ENCODE peak calls at places on chromosomes 3 and 15, in five cellular contexts. R, G, Q, T and H are unnamed samples.

GRCh38 chr3:62665627-62666433 is 209.4 kb downstream of the CADPS start:
- DNase-seq in R (peak), G (no peak), Q (peak), T (peak), H (no peak)

GRCh38 chr3:198028718-198029117 is 68.7 kb downstream of the LMLN start:
- DNase-seq in R (peak), G (no peak), Q (no peak), T (no peak), H (no peak)

GRCh38 chr15:51382787-51383186 is 41.3 kb downstream of the GLDN start:
- DNase-seq in R (peak), G (no peak), Q (peak), T (peak), H (no peak)

GRCh38 chr3:196275126-196275525 is 12.4 kb downstream of the PCYT1A start:
- DNase-seq in R (no peak), G (no peak), Q (no peak), T (no peak), H (no peak)

GRCh38 chr3:197076446-197076845 is 46.8 kb upstream of the MELTF start:
- DNase-seq in R (no peak), G (no peak), Q (no peak), T (no peak), H (no peak)

GRCh38 chr15:41832875-41833274 is 5.0 kb downstream of the JMJD7 start:
- DNase-seq in R (no peak), G (no peak), Q (no peak), T (peak), H (no peak)

GRCh38 chr3:51642462-51642861 is 28.6 kb upstream of the TEX264 start:
- DNase-seq in R (no peak), G (no peak), Q (no peak), T (no peak), H (no peak)

GRCh38 chr15:34701536-34701935 is 53.3 kb downstream of the GJD2 start:
- DNase-seq in R (no peak), G (no peak), Q (no peak), T (no peak), H (no peak)

GRCh38 chr3:70805044-70805732 is 492.8 kb upstream of the MDFIC2 start:
- DNase-seq in R (peak), G (no peak), Q (no peak), T (no peak), H (no peak)

GRCh38 chr15:40248006-40248783 is 9.3 kb downstream of the PAK6 start:
- DNase-seq in R (no peak), G (no peak), Q (peak), T (no peak), H (no peak)

GRCh38 chr3:140274429-140274828 is 339.4 kb downstream of the CLSTN2 start:
- DNase-seq in R (no peak), G (no peak), Q (no peak), T (no peak), H (no peak)

GRCh38 chr3:65019412-65020093 is 331.8 kb upstream of the ADAMTS9 start:
- DNase-seq in R (no peak), G (no peak), Q (no peak), T (no peak), H (no peak)

GRCh38 chr15:76467136-76467535 is 130.6 kb downstream of the ISL2 start:
- DNase-seq in R (no peak), G (no peak), Q (no peak), T (no peak), H (no peak)

GRCh38 chr15:91113036-91113435 is 13.0 kb downstream of the SV2B start:
- DNase-seq in R (no peak), G (no peak), Q (no peak), T (peak), H (no peak)

GRCh38 chr3:110521019-110521418 is 550.6 kb upstream of the NECTIN3 start:
- DNase-seq in R (peak), G (no peak), Q (no peak), T (no peak), H (no peak)

GRCh38 chr3:127751163-127751621 is 71.1 kb downstream of the MGLL start:
- DNase-seq in R (no peak), G (no peak), Q (no peak), T (no peak), H (no peak)

GRCh38 chr3:63809607-63810006 is 9.5 kb upstream of the C3orf49 start:
- DNase-seq in R (peak), G (no peak), Q (no peak), T (no peak), H (no peak)

GRCh38 chr3:4977889-4978258 is 1.4 kb upstream of the BHLHE40 start:
- DNase-seq in R (no peak), G (peak), Q (no peak), T (no peak), H (no peak)